ENCODE peak calls at places on chromosomes 16 and 17, in five cellular contexts. I is neural progenitor cell, U is PC-3, E is NCI-H524, K is H9. G is an unnamed sample.

GRCh38 chr16:11141409-11142260 is 114.4 kb downstream of the SOCS1 start:
- DNase-seq in E (no peak), K (no peak), U (no peak), I (no peak), G (no peak)

GRCh38 chr17:50527155-50527762 is 5.3 kb upstream of the EPN3 start:
- DNase-seq in E (no peak), K (no peak), I (no peak), U (no peak), G (no peak)

GRCh38 chr16:30183961-30184429 is 593 bp downstream of the CORO1A start:
- DNase-seq in E (no peak), K (no peak), U (no peak), I (no peak), G (no peak)

GRCh38 chr17:1227917-1228751 is 42.1 kb upstream of the BHLHA9 start:
- DNase-seq in I (peak; percentile 52), U (no peak), K (peak; percentile 58), E (peak; percentile 12), G (no peak)

GRCh38 chr16:795580-796229 is 4.8 kb downstream of the GNG13 start:
- DNase-seq in U (peak; percentile 91), K (no peak), E (no peak), I (no peak), G (no peak)

GRCh38 chr16:17605784-17606183 is 135.0 kb upstream of the XYLT1 start:
- DNase-seq in I (no peak), U (no peak), K (no peak), E (no peak), G (no peak)

GRCh38 chr16:31033709-31034492 is 543 bp downstream of the STX4 start:
- DNase-seq in I (peak; percentile 94), K (peak; percentile 83), E (peak; percentile 74), U (peak; percentile 73), G (peak; percentile 84)

GRCh38 chr17:2090804-2091534 is 36.1 kb downstream of the HIC1 start:
- DNase-seq in K (peak; percentile 81), U (peak; percentile 54), E (no peak), I (peak; percentile 74), G (peak; percentile 73)

GRCh38 chr16:72895951-72896350 is 152.0 kb downstream of the ZFHX3 start:
- DNase-seq in K (no peak), E (peak; percentile 97), U (no peak), I (no peak), G (no peak)

GRCh38 chr16:80824623-80825364 is 20.4 kb upstream of the CDYL2 start:
- DNase-seq in U (peak; percentile 76), K (no peak), I (peak; percentile 71), E (peak; percentile 68), G (no peak)

GRCh38 chr16:72493681-72494415 is 321.9 kb upstream of the PMFBP1 start:
- DNase-seq in E (no peak), K (no peak), U (peak; percentile 70), I (no peak), G (no peak)

GRCh38 chr17:50421308-50422031 is 4.5 kb upstream of the ACSF2 start:
- DNase-seq in E (no peak), K (no peak), I (no peak), U (no peak), G (no peak)